ENCODE peak calls at places on chromosomes 5 and 9, in seven cellular contexts. K, Z, W, G, B, X and P are unnamed samples.

GRCh38 chr5:168262042-168262743 is 29.3 kb upstream of the WWC1 start:
- DNase-seq in W (no peak), B (no peak), G (no peak), K (no peak), Z (no peak), X (no peak), P (no peak)

GRCh38 chr5:67431191-67431590 is 234.6 kb upstream of the CD180 start:
- DNase-seq in X (no peak), Z (no peak), G (no peak), K (no peak), B (no peak), W (no peak), P (no peak)

GRCh38 chr5:36228505-36228904 is 13.2 kb downstream of the NADK2 start:
- DNase-seq in W (no peak), Z (no peak), G (no peak), B (no peak), X (no peak), K (no peak), P (no peak)

GRCh38 chr5:151173711-151174611 is 16.4 kb upstream of the ANXA6 start:
- DNase-seq in G (no peak), K (no peak), W (no peak), B (no peak), X (no peak), Z (no peak), P (no peak)

GRCh38 chr9:37574996-37575395 is 1.2 kb downstream of the FBXO10 start:
- DNase-seq in G (no peak), B (no peak), X (peak), Z (no peak), W (peak), K (no peak), P (no peak)

GRCh38 chr5:41503860-41504259 is 6.5 kb downstream of the PLCXD3 start:
- DNase-seq in W (no peak), K (no peak), Z (no peak), B (no peak), G (no peak), X (no peak), P (no peak)

GRCh38 chr5:131252824-131253171 is 11.1 kb upstream of the CDC42SE2 start:
- DNase-seq in B (peak), K (peak), G (no peak), X (peak), W (no peak), Z (peak), P (peak)

GRCh38 chr5:50623666-50624065 is 42.8 kb upstream of the PARP8 start:
- DNase-seq in B (no peak), K (no peak), Z (no peak), X (no peak), G (no peak), W (no peak), P (no peak)

GRCh38 chr5:106959447-106959846 is 711.3 kb downstream of the EFNA5 start:
- DNase-seq in B (no peak), X (no peak), W (no peak), Z (no peak), K (no peak), G (no peak), P (no peak)

GRCh38 chr5:24026288-24026687 is 518.9 kb downstream of the PRDM9 start:
- DNase-seq in W (no peak), G (no peak), X (no peak), K (no peak), B (no peak), Z (no peak), P (no peak)

GRCh38 chr5:1763548-1763911 is 36.1 kb downstream of the MRPL36 start:
- DNase-seq in G (peak), K (no peak), B (no peak), Z (no peak), W (peak), X (no peak), P (peak)

GRCh38 chr5:109708813-109709212 is 19.1 kb downstream of the MAN2A1 start:
- DNase-seq in B (no peak), Z (no peak), G (no peak), K (no peak), W (no peak), X (no peak), P (no peak)

GRCh38 chr5:56412601-56413379 is 179.7 kb upstream of the ANKRD55 start:
- DNase-seq in G (no peak), X (peak), K (peak), B (peak), W (no peak), Z (no peak), P (no peak)

GRCh38 chr9:113545068-113545467 is 81.5 kb downstream of the RGS3 start:
- DNase-seq in B (no peak), K (no peak), G (no peak), Z (no peak), W (no peak), X (no peak), P (no peak)

GRCh38 chr5:159163700-159164044 is 45.7 kb downstream of the RNF145 start:
- DNase-seq in B (no peak), Z (no peak), X (no peak), W (no peak), K (no peak), G (no peak), P (no peak)

GRCh38 chr9:18480649-18481048 is 6.7 kb downstream of the ADAMTSL1 start:
- DNase-seq in B (no peak), W (peak), G (no peak), K (no peak), Z (no peak), X (no peak), P (no peak)

GRCh38 chr5:87081511-87082372 is 185.9 kb upstream of the RASA1 start:
- DNase-seq in K (peak), G (no peak), X (peak), Z (no peak), W (no peak), B (no peak), P (no peak)

GRCh38 chr5:138947780-138948179 is 72.6 kb upstream of the LRRTM2 start:
- DNase-seq in X (no peak), W (no peak), B (no peak), K (no peak), G (no peak), Z (no peak), P (no peak)